ENCODE peak calls at places on chromosomes 5 and 9, in eight cellular contexts. D is activated T-helper 1 cell treated with anti-CD3 and anti-CD28 coated beads, Interleukin-2, amount 50 U/mL, for 16 hours; S is effector memory CD4-positive, alpha-beta T cell; V is AML-193; B is NCI-H226; Y is activated T-cell treated with anti-CD3 and anti-CD28 coated beads, Interleukin-2, amount 50 U/mL, for 72 hours; U is NCI-H2171 treated with DMSO at 0.1 percent for 48 hours; R is H9. P is an unnamed sample.

GRCh38 chr5:95620870-95621838 is 1.3 kb downstream of the GPR150 start:
- DNase-seq in B (no peak), U (peak), D (peak), V (peak), Y (peak), S (peak), R (peak), P (peak)

GRCh38 chr9:110640736-110641135 is 27.9 kb upstream of the MUSK start:
- DNase-seq in Y (no peak), V (no peak), B (no peak), D (no peak), U (peak), R (no peak), S (no peak), P (no peak)

GRCh38 chr5:45507174-45507573 is 189.0 kb downstream of the HCN1 start:
- DNase-seq in B (peak), S (no peak), R (no peak), D (no peak), U (peak), Y (no peak), V (no peak), P (no peak)

GRCh38 chr9:135951889-135952663 is 9.1 kb downstream of the UBAC1 start:
- DNase-seq in Y (no peak), B (peak), S (no peak), D (no peak), R (no peak), V (no peak), U (peak), P (no peak)

GRCh38 chr9:32864926-32865325 is 81.6 kb downstream of the TMEM215 start:
- DNase-seq in S (no peak), B (no peak), R (no peak), U (no peak), Y (no peak), V (no peak), D (no peak), P (no peak)

GRCh38 chr5:94415798-94416197 is 202.6 kb downstream of the KIAA0825 start:
- DNase-seq in B (no peak), S (no peak), V (no peak), D (no peak), R (no peak), U (no peak), Y (no peak), P (no peak)

GRCh38 chr5:6342689-6343315 is 35.5 kb downstream of the MED10 start:
- DNase-seq in V (no peak), U (no peak), S (no peak), D (no peak), Y (no peak), R (no peak), B (no peak), P (no peak)

GRCh38 chr9:13378171-13378570 is 98.7 kb upstream of the MPDZ start:
- DNase-seq in V (no peak), R (no peak), S (no peak), D (no peak), U (no peak), B (peak), Y (no peak), P (no peak)

GRCh38 chr5:15521349-15521937 is 21.5 kb downstream of the FBXL7 start:
- DNase-seq in D (no peak), R (no peak), B (no peak), U (no peak), Y (no peak), V (no peak), S (no peak), P (no peak)

GRCh38 chr5:159536626-159537025 is 206.3 kb upstream of the IL12B start:
- DNase-seq in B (peak), D (no peak), V (no peak), S (no peak), U (no peak), R (no peak), Y (no peak), P (no peak)

P was measured in activated CD4-positive, CD25-positive, alpha-beta regulatory T cell.